ENCODE peak calls at places on chromosomes 6 and 20, in four cellular contexts. One of them, this sample, is unnamed.

GRCh38 chr6:98847767-98848538 is 13.6 kb downstream of the POU3F2 start:
- DNase-seq in heart left ventricle: no peak
- DNase-seq in endothelial cell of umbilical vein: no peak
- DNase-seq in left ventricle myocardium inferior: no peak
- DNase-seq in this sample: no peak

GRCh38 chr20:59810376-59811187 is 122.9 kb downstream of the SYCP2 start:
- DNase-seq in left ventricle myocardium inferior: no peak
- DNase-seq in heart left ventricle: no peak
- DNase-seq in endothelial cell of umbilical vein: no peak
- DNase-seq in this sample: no peak

GRCh38 chr20:48374986-48375715 is 452.6 kb downstream of the PREX1 start:
- DNase-seq in left ventricle myocardium inferior: no peak
- DNase-seq in heart left ventricle: no peak
- DNase-seq in endothelial cell of umbilical vein: no peak
- DNase-seq in this sample: no peak

GRCh38 chr20:44475694-44476560 is at the start of gene TTPAL:
- DNase-seq in heart left ventricle: peak; percentile 91
- DNase-seq in left ventricle myocardium inferior: peak; percentile 88
- DNase-seq in endothelial cell of umbilical vein: peak; percentile 83
- DNase-seq in this sample: peak; percentile 35

GRCh38 chr6:393391-394221 is 2.1 kb downstream of the IRF4 start:
- DNase-seq in endothelial cell of umbilical vein: no peak
- DNase-seq in left ventricle myocardium inferior: no peak
- DNase-seq in heart left ventricle: no peak
- DNase-seq in this sample: no peak

GRCh38 chr6:106098383-106099234 is 12.5 kb downstream of the PRDM1 start:
- DNase-seq in endothelial cell of umbilical vein: peak; percentile 71
- DNase-seq in heart left ventricle: peak; percentile 45
- DNase-seq in left ventricle myocardium inferior: no peak
- DNase-seq in this sample: no peak

GRCh38 chr6:157106487-157106886 is 216.8 kb downstream of the TMEM242 start:
- DNase-seq in heart left ventricle: no peak
- DNase-seq in endothelial cell of umbilical vein: peak; percentile 40
- DNase-seq in left ventricle myocardium inferior: no peak
- DNase-seq in this sample: no peak

GRCh38 chr6:132887204-132887603 is 72.8 kb downstream of the RPS12 start:
- DNase-seq in heart left ventricle: no peak
- DNase-seq in left ventricle myocardium inferior: no peak
- DNase-seq in endothelial cell of umbilical vein: no peak
- DNase-seq in this sample: no peak

GRCh38 chr20:58870293-58871014 is 17.9 kb downstream of the GNAS start:
- DNase-seq in endothelial cell of umbilical vein: peak; percentile 63
- DNase-seq in left ventricle myocardium inferior: peak; percentile 57
- DNase-seq in heart left ventricle: peak; percentile 64
- DNase-seq in this sample: no peak

GRCh38 chr6:136922680-136922996 is 537 bp downstream of the SLC35D3 start:
- DNase-seq in endothelial cell of umbilical vein: no peak
- DNase-seq in left ventricle myocardium inferior: no peak
- DNase-seq in heart left ventricle: no peak
- DNase-seq in this sample: no peak

GRCh38 chr20:62363920-62364851 is 2.9 kb downstream of the LAMA5 start:
- DNase-seq in left ventricle myocardium inferior: peak; percentile 51
- DNase-seq in endothelial cell of umbilical vein: peak; percentile 88
- DNase-seq in heart left ventricle: peak; percentile 75
- DNase-seq in this sample: no peak

GRCh38 chr20:62382306-62383198 is 4.4 kb upstream of the RPS21 start:
- DNase-seq in heart left ventricle: peak; percentile 80
- DNase-seq in endothelial cell of umbilical vein: peak; percentile 84
- DNase-seq in left ventricle myocardium inferior: peak; percentile 72
- DNase-seq in this sample: peak; percentile 26

GRCh38 chr20:35120012-35120701 is 27.0 kb downstream of the EDEM2 start:
- DNase-seq in heart left ventricle: peak; percentile 67
- DNase-seq in left ventricle myocardium inferior: no peak
- DNase-seq in endothelial cell of umbilical vein: peak; percentile 72
- DNase-seq in this sample: no peak

GRCh38 chr6:54907316-54907715 is 60.7 kb downstream of the FAM83B start:
- DNase-seq in left ventricle myocardium inferior: no peak
- DNase-seq in heart left ventricle: no peak
- DNase-seq in endothelial cell of umbilical vein: no peak
- DNase-seq in this sample: no peak

GRCh38 chr20:40821438-40821837 is 132.4 kb upstream of the MAFB start:
- DNase-seq in left ventricle myocardium inferior: no peak
- DNase-seq in heart left ventricle: no peak
- DNase-seq in endothelial cell of umbilical vein: no peak
- DNase-seq in this sample: no peak

GRCh38 chr6:114586298-114586697 is 243.5 kb upstream of the HS3ST5 start:
- DNase-seq in left ventricle myocardium inferior: no peak
- DNase-seq in endothelial cell of umbilical vein: no peak
- DNase-seq in heart left ventricle: no peak
- DNase-seq in this sample: no peak

GRCh38 chr6:52596371-52597028 is 19.6 kb upstream of the TRAM2 start:
- DNase-seq in heart left ventricle: no peak
- DNase-seq in endothelial cell of umbilical vein: peak; percentile 30
- DNase-seq in left ventricle myocardium inferior: no peak
- DNase-seq in this sample: no peak

GRCh38 chr6:151236668-151237401 is 2.9 kb upstream of the AKAP12 start:
- DNase-seq in heart left ventricle: no peak
- DNase-seq in endothelial cell of umbilical vein: no peak
- DNase-seq in left ventricle myocardium inferior: no peak
- DNase-seq in this sample: no peak

GRCh38 chr6:135261872-135262725 is 81.0 kb downstream of the MYB start:
- DNase-seq in heart left ventricle: no peak
- DNase-seq in endothelial cell of umbilical vein: no peak
- DNase-seq in left ventricle myocardium inferior: no peak
- DNase-seq in this sample: no peak

GRCh38 chr20:1894471-1894950 is 696 bp upstream of the SIRPA start:
- DNase-seq in heart left ventricle: peak; percentile 52
- DNase-seq in endothelial cell of umbilical vein: peak; percentile 73
- DNase-seq in left ventricle myocardium inferior: peak; percentile 58
- DNase-seq in this sample: no peak

GRCh38 chr20:3910868-3911267 is 21.7 kb downstream of the PANK2 start:
- DNase-seq in heart left ventricle: no peak
- DNase-seq in endothelial cell of umbilical vein: no peak
- DNase-seq in left ventricle myocardium inferior: no peak
- DNase-seq in this sample: no peak

GRCh38 chr6:152893187-152893586 is 89.7 kb downstream of the FBXO5 start:
- DNase-seq in endothelial cell of umbilical vein: no peak
- DNase-seq in left ventricle myocardium inferior: no peak
- DNase-seq in heart left ventricle: no peak
- DNase-seq in this sample: no peak

GRCh38 chr6:72950114-72950860 is 275.0 kb downstream of the KHDC1L start:
- DNase-seq in heart left ventricle: no peak
- DNase-seq in left ventricle myocardium inferior: no peak
- DNase-seq in endothelial cell of umbilical vein: peak; percentile 40
- DNase-seq in this sample: no peak

GRCh38 chr6:18763086-18763485 is 375.9 kb downstream of the RNF144B start:
- DNase-seq in left ventricle myocardium inferior: no peak
- DNase-seq in heart left ventricle: no peak
- DNase-seq in endothelial cell of umbilical vein: no peak
- DNase-seq in this sample: no peak

GRCh38 chr20:38229376-38230252 is 30.9 kb downstream of the KIAA1755 start:
- DNase-seq in heart left ventricle: peak; percentile 17
- DNase-seq in endothelial cell of umbilical vein: peak; percentile 46
- DNase-seq in left ventricle myocardium inferior: no peak
- DNase-seq in this sample: no peak

GRCh38 chr20:62511915-62512610 is 36.3 kb upstream of the GATA5 start:
- DNase-seq in endothelial cell of umbilical vein: no peak
- DNase-seq in heart left ventricle: peak; percentile 62
- DNase-seq in left ventricle myocardium inferior: no peak
- DNase-seq in this sample: no peak

GRCh38 chr20:39277185-39277584 is 315.0 kb downstream of the DHX35 start:
- DNase-seq in left ventricle myocardium inferior: no peak
- DNase-seq in endothelial cell of umbilical vein: no peak
- DNase-seq in heart left ventricle: no peak
- DNase-seq in this sample: no peak

GRCh38 chr6:90478278-90478677 is 108.6 kb downstream of the MAP3K7 start:
- DNase-seq in left ventricle myocardium inferior: no peak
- DNase-seq in heart left ventricle: no peak
- DNase-seq in endothelial cell of umbilical vein: no peak
- DNase-seq in this sample: no peak

GRCh38 chr20:44576297-44576696 is 6.1 kb upstream of the PKIG start:
- DNase-seq in heart left ventricle: no peak
- DNase-seq in endothelial cell of umbilical vein: peak; percentile 76
- DNase-seq in left ventricle myocardium inferior: no peak
- DNase-seq in this sample: no peak

GRCh38 chr20:57651977-57652864 is 32.0 kb upstream of the ZBP1 start:
- DNase-seq in heart left ventricle: peak; percentile 20
- DNase-seq in left ventricle myocardium inferior: no peak
- DNase-seq in endothelial cell of umbilical vein: no peak
- DNase-seq in this sample: no peak

GRCh38 chr20:17226410-17227198 is at the start of gene PCSK2:
- DNase-seq in heart left ventricle: peak; percentile 31
- DNase-seq in left ventricle myocardium inferior: peak; percentile 24
- DNase-seq in endothelial cell of umbilical vein: no peak
- DNase-seq in this sample: no peak

GRCh38 chr20:6857929-6858328 is 90.4 kb downstream of the BMP2 start:
- DNase-seq in endothelial cell of umbilical vein: no peak
- DNase-seq in left ventricle myocardium inferior: no peak
- DNase-seq in heart left ventricle: no peak
- DNase-seq in this sample: no peak

GRCh38 chr6:44058617-44059358 is 68.5 kb downstream of the MRPL14 start:
- DNase-seq in heart left ventricle: peak; percentile 93
- DNase-seq in endothelial cell of umbilical vein: peak; percentile 95
- DNase-seq in left ventricle myocardium inferior: peak; percentile 77
- DNase-seq in this sample: no peak

GRCh38 chr6:117463762-117464665 is 18.5 kb upstream of the DCBLD1 start:
- DNase-seq in left ventricle myocardium inferior: no peak
- DNase-seq in heart left ventricle: no peak
- DNase-seq in endothelial cell of umbilical vein: peak; percentile 69
- DNase-seq in this sample: no peak

GRCh38 chr6:170441316-170441715 is 111.8 kb downstream of the PSMB1 start:
- DNase-seq in left ventricle myocardium inferior: no peak
- DNase-seq in endothelial cell of umbilical vein: no peak
- DNase-seq in heart left ventricle: no peak
- DNase-seq in this sample: no peak

GRCh38 chr6:31067881-31068737 is 44.3 kb downstream of the C6orf15 start:
- DNase-seq in heart left ventricle: no peak
- DNase-seq in endothelial cell of umbilical vein: no peak
- DNase-seq in left ventricle myocardium inferior: no peak
- DNase-seq in this sample: no peak

DNA sequence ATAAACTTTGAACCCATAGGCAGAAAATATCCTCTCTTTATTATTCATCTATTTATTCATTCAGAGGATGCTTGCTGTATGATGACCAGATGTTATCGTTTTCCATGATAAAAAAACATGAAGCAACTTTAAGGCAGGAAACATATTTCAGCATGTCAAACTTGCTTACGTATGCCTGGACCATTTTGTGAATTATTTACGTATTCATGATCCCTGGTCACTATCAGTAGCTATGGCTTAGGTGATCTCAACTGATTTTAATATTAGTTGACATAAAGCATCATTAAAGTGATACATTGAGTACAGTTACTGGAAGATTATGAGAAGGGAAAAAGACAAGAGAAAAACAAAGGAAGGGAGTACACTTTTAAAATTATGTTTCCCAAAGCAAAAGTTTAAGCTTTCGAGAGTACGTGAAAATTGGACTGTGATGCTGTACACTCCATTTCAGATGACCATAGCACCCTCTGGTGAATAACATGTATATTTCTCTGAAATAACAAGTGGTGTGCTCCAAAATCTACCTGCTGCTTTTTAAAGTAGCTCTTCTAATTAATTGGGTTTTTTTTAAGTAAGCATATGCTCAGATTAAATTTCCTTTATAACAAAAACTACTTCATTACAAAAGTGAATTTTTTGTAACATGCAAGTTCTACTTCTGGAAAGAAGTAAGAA is 215.1 kb upstream of the HSF2 start:
- DNase-seq in left ventricle myocardium inferior: no peak
- DNase-seq in endothelial cell of umbilical vein: peak; percentile 32
- DNase-seq in heart left ventricle: no peak
- DNase-seq in this sample: no peak
- H3K4me3 ChIP-seq in left ventricle myocardium inferior: peak overlapping the region; percentile 55
- H3K4me3 ChIP-seq in endothelial cell of umbilical vein: no peak overlapping the region
- H3K4me3 ChIP-seq in heart left ventricle: no peak overlapping the region
- H3K4me3 ChIP-seq in this sample: no peak overlapping the region

DNA sequence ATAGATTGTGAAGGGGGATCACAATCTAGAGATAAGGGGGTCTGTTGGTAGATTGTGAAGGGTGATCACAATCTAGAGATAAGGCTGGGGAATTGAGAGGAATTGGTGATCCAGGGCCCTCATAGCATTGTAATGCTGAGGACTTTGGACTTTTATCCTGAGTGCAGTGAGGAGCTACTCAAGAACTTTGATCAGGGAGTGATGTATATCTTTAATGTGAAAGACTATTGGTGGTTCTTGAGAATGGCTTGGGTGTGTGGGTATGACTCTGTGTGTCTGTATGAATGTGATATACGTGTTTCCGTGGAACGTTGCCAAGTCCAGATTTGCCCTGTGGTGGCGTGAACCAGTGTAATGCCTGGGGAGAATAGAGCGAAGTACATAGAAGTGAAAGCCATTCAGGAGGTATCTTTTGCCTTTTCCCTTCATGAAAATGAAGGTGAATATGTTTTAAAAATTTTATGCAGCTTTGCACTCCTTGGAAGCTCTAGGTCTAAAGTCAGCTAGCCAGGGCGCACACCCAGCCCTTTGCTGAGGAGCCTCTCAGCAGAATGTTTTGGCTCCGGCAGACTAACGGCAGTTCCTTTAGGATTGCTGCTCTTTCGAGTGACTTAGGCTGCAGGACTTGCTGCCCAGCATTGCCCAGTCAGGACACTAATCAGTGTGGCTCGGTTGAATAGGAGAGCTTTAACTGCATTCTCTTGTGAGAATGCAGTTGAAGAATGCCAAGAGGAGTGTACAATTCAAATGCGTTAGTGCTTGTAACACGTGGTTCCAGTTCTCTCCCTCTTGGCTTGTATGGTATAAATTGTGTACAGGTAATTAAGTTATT is 3.5 kb downstream of the ZFAND3 start:
- DNase-seq in endothelial cell of umbilical vein: peak; percentile 68
- DNase-seq in left ventricle myocardium inferior: no peak
- DNase-seq in heart left ventricle: no peak
- DNase-seq in this sample: no peak
- TF ChIP-seq CTCF in endothelial cell of umbilical vein: no peak
- TF ChIP-seq CTCF in left ventricle myocardium inferior: no peak
- TF ChIP-seq CTCF in heart left ventricle: no peak
- TF ChIP-seq CTCF in this sample: no peak

GRCh38 chr6:36600564-36601146 is 6.5 kb downstream of the SRSF3 start:
- DNase-seq in heart left ventricle: no peak
- DNase-seq in endothelial cell of umbilical vein: no peak
- DNase-seq in left ventricle myocardium inferior: no peak
- DNase-seq in this sample: no peak
- H3K27ac ChIP-seq in heart left ventricle: no peak overlapping the region
- H3K27ac ChIP-seq in endothelial cell of umbilical vein: no peak overlapping the region
- H3K27ac ChIP-seq in left ventricle myocardium inferior: peak overlapping the region; percentile 11
- H3K27ac ChIP-seq in this sample: peak overlapping the region; percentile 64

GRCh38 chr6:119160911-119161310 is 82.4 kb upstream of the FAM184A start:
- DNase-seq in heart left ventricle: no peak
- DNase-seq in endothelial cell of umbilical vein: no peak
- DNase-seq in left ventricle myocardium inferior: no peak
- DNase-seq in this sample: no peak

GRCh38 chr6:119156742-119157494 is 78.5 kb upstream of the FAM184A start:
- DNase-seq in left ventricle myocardium inferior: no peak
- DNase-seq in endothelial cell of umbilical vein: no peak
- DNase-seq in heart left ventricle: no peak
- DNase-seq in this sample: no peak

GRCh38 chr6:119157495-119157827 is 79.0 kb upstream of the FAM184A start:
- DNase-seq in heart left ventricle: no peak
- DNase-seq in endothelial cell of umbilical vein: no peak
- DNase-seq in left ventricle myocardium inferior: no peak
- DNase-seq in this sample: no peak

GRCh38 chr6:119161450-119161849 is 83.0 kb upstream of the FAM184A start:
- DNase-seq in endothelial cell of umbilical vein: no peak
- DNase-seq in heart left ventricle: no peak
- DNase-seq in left ventricle myocardium inferior: no peak
- DNase-seq in this sample: no peak

GRCh38 chr6:119158057-119158848 is 79.8 kb upstream of the FAM184A start:
- DNase-seq in endothelial cell of umbilical vein: no peak
- DNase-seq in left ventricle myocardium inferior: peak; percentile 42
- DNase-seq in heart left ventricle: peak; percentile 75
- DNase-seq in this sample: peak; percentile 11
- H3K4me3 ChIP-seq in endothelial cell of umbilical vein: no peak overlapping the region
- H3K4me3 ChIP-seq in left ventricle myocardium inferior: no peak overlapping the region
- H3K4me3 ChIP-seq in heart left ventricle: no peak overlapping the region
- H3K4me3 ChIP-seq in this sample: no peak overlapping the region